ENCODE peak calls at places on chromosomes 4 and X, in eight cellular contexts. One of them, this sample, is unnamed.

GRCh38 chrX:44944894-44945293 is 71.9 kb downstream of the KDM6A start:
- DNase-seq in H9: no peak
- DNase-seq in uterus: no peak
- DNase-seq in AG04450: no peak
- DNase-seq in heart left ventricle: no peak
- DNase-seq in HCT116: no peak
- DNase-seq in pancreas: no peak
- DNase-seq in MM.1S: no peak
- DNase-seq in this sample: no peak

GRCh38 chr4:159410076-159410777 is 307.3 kb downstream of the RAPGEF2 start:
- DNase-seq in H9: no peak
- DNase-seq in uterus: no peak
- DNase-seq in AG04450: no peak
- DNase-seq in heart left ventricle: no peak
- DNase-seq in HCT116: no peak
- DNase-seq in pancreas: no peak
- DNase-seq in MM.1S: no peak
- DNase-seq in this sample: no peak

GRCh38 chr4:139419388-139419914 is 34.5 kb upstream of the RAB33B start:
- DNase-seq in H9: no peak
- DNase-seq in uterus: peak; percentile 74
- DNase-seq in AG04450: peak; percentile 39
- DNase-seq in heart left ventricle: peak; percentile 68
- DNase-seq in HCT116: no peak
- DNase-seq in pancreas: no peak
- DNase-seq in MM.1S: peak; percentile 84
- DNase-seq in this sample: peak; percentile 32

GRCh38 chr4:152014280-152014679 is 253.5 kb upstream of the GATB start:
- DNase-seq in H9: no peak
- DNase-seq in uterus: no peak
- DNase-seq in AG04450: no peak
- DNase-seq in heart left ventricle: no peak
- DNase-seq in HCT116: no peak
- DNase-seq in pancreas: no peak
- DNase-seq in MM.1S: peak; percentile 85
- DNase-seq in this sample: no peak

GRCh38 chr4:100504086-100504874 is 13.5 kb downstream of the EMCN start:
- DNase-seq in H9: peak; percentile 41
- DNase-seq in uterus: no peak
- DNase-seq in AG04450: no peak
- DNase-seq in heart left ventricle: peak; percentile 18
- DNase-seq in HCT116: no peak
- DNase-seq in pancreas: no peak
- DNase-seq in MM.1S: no peak
- DNase-seq in this sample: no peak

GRCh38 chr4:185591679-185592141 is 56.4 kb upstream of the PDLIM3 start:
- DNase-seq in H9: no peak
- DNase-seq in uterus: no peak
- DNase-seq in AG04450: no peak
- DNase-seq in heart left ventricle: no peak
- DNase-seq in HCT116: no peak
- DNase-seq in pancreas: no peak
- DNase-seq in MM.1S: peak; percentile 29
- DNase-seq in this sample: no peak

GRCh38 chr4:5200546-5200945 is 149.3 kb downstream of the STK32B start:
- DNase-seq in H9: no peak
- DNase-seq in uterus: no peak
- DNase-seq in AG04450: no peak
- DNase-seq in heart left ventricle: no peak
- DNase-seq in HCT116: no peak
- DNase-seq in pancreas: no peak
- DNase-seq in MM.1S: no peak
- DNase-seq in this sample: no peak

GRCh38 chr4:122364700-122365404 is 14.0 kb upstream of the ADAD1 start:
- DNase-seq in H9: peak; percentile 49
- DNase-seq in uterus: no peak
- DNase-seq in AG04450: no peak
- DNase-seq in heart left ventricle: peak; percentile 17
- DNase-seq in HCT116: no peak
- DNase-seq in pancreas: peak; percentile 38
- DNase-seq in MM.1S: no peak
- DNase-seq in this sample: no peak

GRCh38 chrX:40278340-40279090 is 180.8 kb upstream of the BCOR start:
- DNase-seq in H9: no peak
- DNase-seq in uterus: no peak
- DNase-seq in AG04450: no peak
- DNase-seq in heart left ventricle: no peak
- DNase-seq in HCT116: no peak
- DNase-seq in pancreas: no peak
- DNase-seq in MM.1S: no peak
- DNase-seq in this sample: no peak

GRCh38 chr4:123746981-123747380 is 350.4 kb downstream of the SPRY1 start:
- DNase-seq in H9: peak; percentile 39
- DNase-seq in uterus: no peak
- DNase-seq in AG04450: no peak
- DNase-seq in heart left ventricle: no peak
- DNase-seq in HCT116: no peak
- DNase-seq in pancreas: no peak
- DNase-seq in MM.1S: no peak
- DNase-seq in this sample: no peak

DNA sequence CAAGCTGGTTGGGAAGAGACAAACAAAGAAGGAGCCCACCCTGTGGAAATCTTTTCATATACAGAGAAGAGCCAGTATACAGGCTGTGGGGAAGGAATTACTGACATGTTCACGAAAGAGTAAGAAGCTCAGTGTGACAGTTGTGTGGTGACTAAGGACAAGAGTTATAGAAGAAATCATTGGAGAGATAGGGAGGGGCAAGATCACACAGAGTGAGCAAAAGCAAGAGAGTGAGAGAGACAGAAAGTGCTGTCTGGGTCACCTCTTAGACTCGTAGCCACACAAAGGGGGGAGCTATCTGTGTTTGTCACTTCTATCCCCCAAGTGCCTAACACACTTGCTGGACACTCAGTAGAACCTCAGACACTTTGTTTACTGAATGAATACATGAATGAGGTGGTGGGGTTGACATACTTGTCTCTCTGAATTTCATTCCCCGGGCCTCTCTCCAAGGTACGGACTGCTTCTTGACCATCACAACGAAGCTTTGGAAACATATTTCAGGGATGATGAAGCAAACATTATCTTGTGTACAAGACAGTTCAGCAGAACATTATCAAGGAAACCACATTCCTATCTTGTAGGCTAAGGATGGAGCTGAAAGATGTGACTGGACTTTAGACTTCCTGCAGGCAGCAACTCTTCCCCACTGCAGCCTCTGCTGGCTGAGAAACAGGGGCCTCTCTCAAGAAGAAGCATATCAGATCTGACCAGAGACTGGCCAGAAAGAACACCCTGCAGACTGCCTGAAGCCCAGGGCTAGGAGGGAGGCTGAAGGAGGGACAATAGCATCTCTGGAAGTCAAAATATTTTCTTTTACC is 168.2 kb downstream of the AMELX start:
- DNase-seq in H9: no peak
- DNase-seq in uterus: no peak
- DNase-seq in AG04450: no peak
- DNase-seq in heart left ventricle: no peak
- DNase-seq in HCT116: no peak
- DNase-seq in pancreas: no peak
- DNase-seq in MM.1S: no peak
- DNase-seq in this sample: no peak
- H3K27ac ChIP-seq in H9: no peak overlapping the region
- H3K27ac ChIP-seq in uterus: peak overlapping the region; percentile 32
- H3K27ac ChIP-seq in AG04450: peak overlapping the region; percentile 39
- H3K27ac ChIP-seq in heart left ventricle: no peak overlapping the region
- H3K27ac ChIP-seq in HCT116: no peak overlapping the region
- H3K27ac ChIP-seq in pancreas: no peak overlapping the region
- H3K27ac ChIP-seq in MM.1S: no peak overlapping the region
- H3K27ac ChIP-seq in this sample: no peak overlapping the region

GRCh38 chr4:169098054-169098896 is 88.2 kb upstream of the CBR4 start:
- DNase-seq in H9: no peak
- DNase-seq in uterus: no peak
- DNase-seq in AG04450: no peak
- DNase-seq in heart left ventricle: no peak
- DNase-seq in HCT116: no peak
- DNase-seq in pancreas: no peak
- DNase-seq in MM.1S: no peak
- DNase-seq in this sample: no peak

GRCh38 chr4:169098969-169099685 is 89.1 kb upstream of the CBR4 start:
- DNase-seq in H9: no peak
- DNase-seq in uterus: no peak
- DNase-seq in AG04450: no peak
- DNase-seq in heart left ventricle: no peak
- DNase-seq in HCT116: no peak
- DNase-seq in pancreas: no peak
- DNase-seq in MM.1S: no peak
- DNase-seq in this sample: no peak

GRCh38 chr4:169099775-169100180 is 89.7 kb upstream of the CBR4 start:
- DNase-seq in H9: no peak
- DNase-seq in uterus: peak; percentile 35
- DNase-seq in AG04450: no peak
- DNase-seq in heart left ventricle: peak; percentile 35
- DNase-seq in HCT116: no peak
- DNase-seq in pancreas: no peak
- DNase-seq in MM.1S: no peak
- DNase-seq in this sample: no peak

GRCh38 chr4:169102011-169102410 is 92.0 kb upstream of the CBR4 start:
- DNase-seq in H9: no peak
- DNase-seq in uterus: no peak
- DNase-seq in AG04450: no peak
- DNase-seq in heart left ventricle: no peak
- DNase-seq in HCT116: no peak
- DNase-seq in pancreas: no peak
- DNase-seq in MM.1S: no peak
- DNase-seq in this sample: no peak

GRCh38 chr4:169100656-169101055 is 90.6 kb upstream of the CBR4 start:
- DNase-seq in H9: no peak
- DNase-seq in uterus: no peak
- DNase-seq in AG04450: no peak
- DNase-seq in heart left ventricle: no peak
- DNase-seq in HCT116: no peak
- DNase-seq in pancreas: no peak
- DNase-seq in MM.1S: no peak
- DNase-seq in this sample: no peak
- H3K27ac ChIP-seq in H9: no peak overlapping the region
- H3K27ac ChIP-seq in uterus: no peak overlapping the region
- H3K27ac ChIP-seq in AG04450: no peak overlapping the region
- H3K27ac ChIP-seq in heart left ventricle: peak overlapping the region; percentile 52
- H3K27ac ChIP-seq in HCT116: no peak overlapping the region
- H3K27ac ChIP-seq in pancreas: no peak overlapping the region
- H3K27ac ChIP-seq in MM.1S: no peak overlapping the region
- H3K27ac ChIP-seq in this sample: no peak overlapping the region

GRCh38 chr4:72209600-72209999 is 177.8 kb downstream of the NPFFR2 start:
- DNase-seq in H9: no peak
- DNase-seq in uterus: no peak
- DNase-seq in AG04450: no peak
- DNase-seq in heart left ventricle: no peak
- DNase-seq in HCT116: no peak
- DNase-seq in pancreas: no peak
- DNase-seq in MM.1S: no peak
- DNase-seq in this sample: no peak

GRCh38 chr4:72205298-72205697 is 173.5 kb downstream of the NPFFR2 start:
- DNase-seq in H9: no peak
- DNase-seq in uterus: no peak
- DNase-seq in AG04450: no peak
- DNase-seq in heart left ventricle: no peak
- DNase-seq in HCT116: no peak
- DNase-seq in pancreas: no peak
- DNase-seq in MM.1S: no peak
- DNase-seq in this sample: no peak

GRCh38 chr4:72205831-72206230 is 174.0 kb downstream of the NPFFR2 start:
- DNase-seq in H9: no peak
- DNase-seq in uterus: no peak
- DNase-seq in AG04450: no peak
- DNase-seq in heart left ventricle: no peak
- DNase-seq in HCT116: no peak
- DNase-seq in pancreas: no peak
- DNase-seq in MM.1S: no peak
- DNase-seq in this sample: no peak

GRCh38 chr4:72207196-72207595 is 175.4 kb downstream of the NPFFR2 start:
- DNase-seq in H9: no peak
- DNase-seq in uterus: no peak
- DNase-seq in AG04450: no peak
- DNase-seq in heart left ventricle: no peak
- DNase-seq in HCT116: no peak
- DNase-seq in pancreas: no peak
- DNase-seq in MM.1S: no peak
- DNase-seq in this sample: no peak

DNA sequence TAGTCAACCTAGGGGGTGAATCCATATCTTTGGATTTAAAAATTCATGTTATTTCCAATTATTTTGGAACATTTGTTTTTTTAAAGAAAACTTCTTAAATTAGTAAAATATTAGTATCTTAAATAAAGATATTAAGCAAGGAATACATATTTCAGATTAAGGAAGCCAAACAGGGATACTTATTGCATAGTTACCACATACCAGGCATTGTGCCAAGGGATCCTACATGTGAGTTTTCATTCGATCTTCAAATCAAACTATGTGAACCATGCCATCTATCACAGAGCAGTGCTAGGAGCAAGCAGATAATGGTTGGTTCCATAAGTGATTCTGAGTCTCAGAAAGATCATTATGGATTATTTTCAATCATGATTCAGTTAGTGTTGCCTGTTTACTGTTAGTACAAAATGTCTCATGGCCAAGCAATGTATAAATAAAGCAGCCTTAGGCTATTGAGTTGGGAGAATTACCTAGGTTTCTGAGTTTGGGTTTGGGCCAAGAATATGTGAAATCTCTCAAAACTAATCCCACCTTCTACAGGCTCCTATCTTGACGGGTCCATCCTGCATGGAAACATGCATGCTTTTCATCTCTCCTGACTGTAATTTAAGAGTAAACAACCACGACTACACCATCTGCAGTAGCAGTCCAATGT is 176.7 kb downstream of the NPFFR2 start:
- DNase-seq in H9: no peak
- DNase-seq in uterus: no peak
- DNase-seq in AG04450: no peak
- DNase-seq in heart left ventricle: no peak
- DNase-seq in HCT116: no peak
- DNase-seq in pancreas: no peak
- DNase-seq in MM.1S: no peak
- DNase-seq in this sample: no peak
- H3K27ac ChIP-seq in H9: no peak overlapping the region
- H3K27ac ChIP-seq in uterus: no peak overlapping the region
- H3K27ac ChIP-seq in AG04450: no peak overlapping the region
- H3K27ac ChIP-seq in heart left ventricle: no peak overlapping the region
- H3K27ac ChIP-seq in HCT116: no peak overlapping the region
- H3K27ac ChIP-seq in pancreas: no peak overlapping the region
- H3K27ac ChIP-seq in MM.1S: no peak overlapping the region
- H3K27ac ChIP-seq in this sample: no peak overlapping the region

DNA sequence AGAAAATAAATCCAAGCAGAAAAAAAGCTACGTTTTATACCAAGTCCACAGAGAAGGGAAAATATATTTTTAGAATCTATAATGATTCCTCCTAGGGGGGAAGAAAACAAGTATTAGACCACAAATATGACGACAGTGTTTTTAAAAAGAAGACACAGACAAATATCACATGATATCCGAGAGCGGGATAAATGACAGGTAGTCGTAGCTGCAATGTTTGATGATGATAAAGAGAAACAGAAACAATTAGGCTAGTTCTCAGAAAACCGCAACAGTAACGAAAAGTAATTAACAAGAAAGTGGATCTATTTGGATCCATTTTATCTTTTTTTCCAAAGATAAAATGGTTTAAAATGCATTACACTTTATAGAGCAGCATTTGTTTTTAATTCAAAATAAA is 918 bp downstream of the HAUS3 start:
- DNase-seq in H9: no peak
- DNase-seq in uterus: no peak
- DNase-seq in AG04450: no peak
- DNase-seq in heart left ventricle: no peak
- DNase-seq in HCT116: no peak
- DNase-seq in pancreas: no peak
- DNase-seq in MM.1S: peak; percentile 55
- DNase-seq in this sample: no peak
- H3K27ac ChIP-seq in H9: no peak overlapping the region
- H3K27ac ChIP-seq in uterus: peak overlapping the region; percentile 77
- H3K27ac ChIP-seq in AG04450: no peak overlapping the region
- H3K27ac ChIP-seq in heart left ventricle: no peak overlapping the region
- H3K27ac ChIP-seq in HCT116: peak overlapping the region; percentile 72
- H3K27ac ChIP-seq in pancreas: no peak overlapping the region
- H3K27ac ChIP-seq in MM.1S: peak overlapping the region; percentile 74
- H3K27ac ChIP-seq in this sample: no peak overlapping the region